ENCODE peak calls at places on chromosomes 12 and 14, in seven cellular contexts. Z is tibial nerve, U is OCI-LY7, G is aorta, Q is upper lobe of right lung, R is AG04450, Y is mammary epithelial cell. M is an unnamed sample.

GRCh38 chr12:40375076-40375475 is 150.3 kb downstream of the LRRK2 start:
- DNase-seq in Z (no peak), U (peak), G (no peak), Q (no peak), R (no peak), Y (no peak), M (no peak)

GRCh38 chr12:121968880-121969279 is 50.5 kb downstream of the CFAP251 start:
- DNase-seq in Z (peak), U (no peak), G (peak), Q (no peak), R (no peak), Y (no peak), M (peak)

GRCh38 chr14:74867673-74868072 is 8.3 kb downstream of the PROX2 start:
- DNase-seq in Z (no peak), U (no peak), G (peak), Q (no peak), R (no peak), Y (no peak), M (no peak)

GRCh38 chr14:104799657-104800599 is 973 bp upstream of the ZBTB42 start:
- DNase-seq in Z (peak), U (peak), G (peak), Q (peak), R (peak), Y (peak), M (peak)

GRCh38 chr14:55889124-55889523 is 229.1 kb upstream of the PELI2 start:
- DNase-seq in Z (no peak), U (no peak), G (no peak), Q (no peak), R (no peak), Y (peak), M (no peak)

GRCh38 chr12:123813349-123813748 is 51.2 kb downstream of the DNAH10 start:
- DNase-seq in Z (no peak), U (no peak), G (no peak), Q (no peak), R (no peak), Y (peak), M (no peak)

GRCh38 chr12:88516811-88517210 is 63.5 kb downstream of the KITLG start:
- DNase-seq in Z (no peak), U (no peak), G (no peak), Q (no peak), R (no peak), Y (peak), M (no peak)

GRCh38 chr12:6214633-6215032 is 14.4 kb downstream of the CD9 start:
- DNase-seq in Z (no peak), U (no peak), G (no peak), Q (no peak), R (no peak), Y (peak), M (no peak)

GRCh38 chr14:60195179-60195810 is 30.1 kb upstream of the DHRS7 start:
- DNase-seq in Z (no peak), U (peak), G (no peak), Q (no peak), R (no peak), Y (no peak), M (no peak)

GRCh38 chr12:19316420-19316819 is 122.9 kb upstream of the AEBP2 start:
- DNase-seq in Z (no peak), U (no peak), G (no peak), Q (no peak), R (no peak), Y (peak), M (no peak)

GRCh38 chr12:13744566-13744965 is 236.8 kb downstream of the GRIN2B start:
- DNase-seq in Z (no peak), U (no peak), G (no peak), Q (no peak), R (no peak), Y (no peak), M (peak)

GRCh38 chr12:108734200-108734906 is 3.0 kb upstream of the CORO1C start:
- DNase-seq in Z (no peak), U (no peak), G (peak), Q (no peak), R (peak), Y (peak), M (no peak)

GRCh38 chr12:67533159-67533558 is 115.4 kb upstream of the DYRK2 start:
- DNase-seq in Z (no peak), U (no peak), G (no peak), Q (no peak), R (no peak), Y (no peak), M (no peak)

GRCh38 chr14:38098074-38098846 is 109.4 kb upstream of the SSTR1 start:
- DNase-seq in Z (no peak), U (no peak), G (peak), Q (no peak), R (peak), Y (no peak), M (no peak)

DNA sequence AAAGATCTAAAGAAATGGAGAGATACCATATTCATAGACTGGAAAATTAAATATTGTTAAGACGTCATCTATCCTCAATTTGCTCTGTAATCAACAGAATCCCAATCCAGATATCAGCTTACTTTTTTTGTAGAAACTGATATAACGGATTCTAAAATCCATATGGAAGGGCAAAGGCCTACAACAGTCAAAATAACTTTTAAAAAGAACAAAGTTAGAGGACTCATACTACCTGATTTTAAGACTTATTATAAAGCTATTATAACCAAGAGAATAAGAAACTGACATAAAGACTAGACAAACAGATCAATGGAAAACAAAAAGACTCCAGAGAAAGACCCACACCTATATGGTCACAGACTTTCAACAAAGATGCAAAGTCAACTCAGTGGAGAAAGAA is 6.0 kb downstream of the DDX24 start:
- DNase-seq in Z (no peak), U (no peak), G (no peak), Q (no peak), R (no peak), Y (no peak), M (no peak)
- H3K4me3 ChIP-seq in Z (no peak), U (no peak), G (no peak), Q (no peak), R (no peak), Y (no peak), M (no peak)

DNA sequence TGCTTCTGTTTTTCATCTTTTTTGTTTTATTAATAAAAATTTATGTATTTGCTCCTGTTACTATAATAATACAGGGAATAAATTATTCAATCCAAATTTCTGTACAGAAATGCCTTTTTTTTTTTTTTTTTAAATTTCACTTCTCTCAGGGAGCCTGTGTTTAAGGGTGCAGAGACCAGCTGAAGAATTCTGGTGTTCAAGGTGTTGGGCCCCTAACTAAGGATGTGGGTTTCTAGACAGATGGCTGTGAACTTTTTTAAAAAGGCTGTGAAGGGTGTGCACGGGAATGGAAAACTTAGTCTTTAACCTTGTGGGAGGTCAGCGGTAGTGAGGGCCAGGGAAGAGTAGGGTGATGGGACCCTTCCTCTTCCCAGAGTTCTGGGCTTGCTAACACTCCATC is 1.3 kb upstream of the DTX3 start:
- DNase-seq in Z (no peak), U (no peak), G (no peak), Q (no peak), R (no peak), Y (no peak), M (no peak)
- H3K4me3 ChIP-seq in Z (no peak), U (no peak), G (no peak), Q (no peak), R (no peak), Y (no peak), M (no peak)

GRCh38 chr12:113473942-113474341 is 2.3 kb upstream of the LHX5 start:
- DNase-seq in Z (no peak), U (no peak), G (no peak), Q (no peak), R (no peak), Y (no peak), M (no peak)
- H3K4me3 ChIP-seq in Z (no peak), U (no peak), G (no peak), Q (no peak), R (no peak), Y (no peak), M (no peak)

GRCh38 chr12:94832105-94832504 is 171.4 kb downstream of the NDUFA12 start:
- DNase-seq in Z (no peak), U (no peak), G (no peak), Q (no peak), R (no peak), Y (no peak), M (no peak)
- H3K4me3 ChIP-seq in Z (no peak), U (peak), G (no peak), Q (no peak), R (no peak), Y (no peak), M (no peak)

GRCh38 chr14:49972199-49972671 is 79.4 kb downstream of the ARF6 start:
- DNase-seq in Z (no peak), U (peak), G (no peak), Q (no peak), R (no peak), Y (peak), M (no peak)
- H3K4me3 ChIP-seq in Z (no peak), U (peak), G (no peak), Q (peak), R (peak), Y (no peak), M (no peak)